ENCODE peak calls at places on chromosomes 13 and 19, in four cellular contexts. One of them, this sample, is unnamed.
A peak's percentile ranks its signal among the peaks of the same experiment; 100 is the strongest.

GRCh38 chr19:18279516-18280246 is 1.7 kb downstream of the JUND start:
- DNase-seq in GM23248: peak; percentile 97
- DNase-seq in tibial artery: peak; percentile 97
- DNase-seq in endothelial cell: peak; percentile 86
- DNase-seq in this sample: peak; percentile 87

GRCh38 chr13:25232937-25233515 is 54.3 kb downstream of the MTMR6 start:
- DNase-seq in GM23248: peak; percentile 56
- DNase-seq in tibial artery: no peak
- DNase-seq in endothelial cell: no peak
- DNase-seq in this sample: no peak

GRCh38 chr13:45441633-45442032 is 23.1 kb upstream of the COG3 start:
- DNase-seq in GM23248: peak; percentile 33
- DNase-seq in tibial artery: no peak
- DNase-seq in endothelial cell: no peak
- DNase-seq in this sample: no peak

GRCh38 chr19:39319098-39319891 is 1.4 kb downstream of the LRFN1 start:
- DNase-seq in GM23248: no peak
- DNase-seq in tibial artery: no peak
- DNase-seq in endothelial cell: no peak
- DNase-seq in this sample: no peak

GRCh38 chr19:16970821-16971220 is 55.8 kb downstream of the CPAMD8 start:
- DNase-seq in GM23248: no peak
- DNase-seq in tibial artery: no peak
- DNase-seq in endothelial cell: no peak
- DNase-seq in this sample: no peak

GRCh38 chr19:12665281-12665573 is 1.3 kb downstream of the MAN2B1 start:
- DNase-seq in GM23248: no peak
- DNase-seq in tibial artery: peak; percentile 79
- DNase-seq in endothelial cell: no peak
- DNase-seq in this sample: peak; percentile 65

GRCh38 chr13:99967884-99968520 is 3.6 kb downstream of the ZIC5 start:
- DNase-seq in GM23248: no peak
- DNase-seq in tibial artery: no peak
- DNase-seq in endothelial cell: peak; percentile 18
- DNase-seq in this sample: no peak

GRCh38 chr13:37701306-37701705 is 102.7 kb upstream of the POSTN start:
- DNase-seq in GM23248: peak; percentile 75
- DNase-seq in tibial artery: no peak
- DNase-seq in endothelial cell: no peak
- DNase-seq in this sample: no peak

GRCh38 chr19:49114630-49115363 is 627 bp downstream of the LIN7B start:
- DNase-seq in GM23248: peak; percentile 72
- DNase-seq in tibial artery: peak; percentile 86
- DNase-seq in endothelial cell: peak; percentile 56
- DNase-seq in this sample: peak; percentile 74

GRCh38 chr13:108455320-108455719 is 174.1 kb upstream of the MYO16 start:
- DNase-seq in GM23248: no peak
- DNase-seq in tibial artery: no peak
- DNase-seq in endothelial cell: no peak
- DNase-seq in this sample: no peak